ENCODE peak calls at places on chromosomes 7 and 10, in nine cellular contexts. One of them, this sample, is unnamed.

GRCh38 chr10:14571866-14572507 is 202.7 kb downstream of the FAM107B start:
- DNase-seq in Kasumi-1: peak; percentile 17
- DNase-seq in stimulated activated CD4-positive, alpha-beta T cell treated with anti-CD3 and anti-CD28 coated beads, Interleukin-1b, Interleukin-23, amount 100 ng/mL, for 1 hour: no peak
- DNase-seq in substantia nigra: peak; percentile 71
- DNase-seq in amniotic epithelial cell: peak; percentile 98
- DNase-seq in AG08395: no peak
- DNase-seq in activated CD8-positive, alpha-beta memory T cell treated with anti-CD3 and anti-CD28 coated beads for 48 hours: no peak
- DNase-seq in germinal center: no peak
- DNase-seq in globus pallidus: peak; percentile 98
- DNase-seq in this sample: peak; percentile 31

GRCh38 chr7:5595545-5596045 is 172.0 kb upstream of the TNRC18 start:
- DNase-seq in Kasumi-1: peak; percentile 72
- DNase-seq in stimulated activated CD4-positive, alpha-beta T cell treated with anti-CD3 and anti-CD28 coated beads, Interleukin-1b, Interleukin-23, amount 100 ng/mL, for 1 hour: no peak
- DNase-seq in substantia nigra: no peak
- DNase-seq in amniotic epithelial cell: peak; percentile 73
- DNase-seq in AG08395: peak; percentile 53
- DNase-seq in activated CD8-positive, alpha-beta memory T cell treated with anti-CD3 and anti-CD28 coated beads for 48 hours: peak; percentile 22
- DNase-seq in germinal center: no peak
- DNase-seq in globus pallidus: peak; percentile 27
- DNase-seq in this sample: no peak

GRCh38 chr7:51012569-51013217 is 230.0 kb upstream of the GRB10 start:
- DNase-seq in Kasumi-1: no peak
- DNase-seq in stimulated activated CD4-positive, alpha-beta T cell treated with anti-CD3 and anti-CD28 coated beads, Interleukin-1b, Interleukin-23, amount 100 ng/mL, for 1 hour: no peak
- DNase-seq in substantia nigra: no peak
- DNase-seq in amniotic epithelial cell: no peak
- DNase-seq in AG08395: no peak
- DNase-seq in activated CD8-positive, alpha-beta memory T cell treated with anti-CD3 and anti-CD28 coated beads for 48 hours: no peak
- DNase-seq in germinal center: no peak
- DNase-seq in globus pallidus: no peak
- DNase-seq in this sample: no peak

GRCh38 chr7:141490474-141490873 is 60.7 kb upstream of the AGK start:
- DNase-seq in Kasumi-1: no peak
- DNase-seq in stimulated activated CD4-positive, alpha-beta T cell treated with anti-CD3 and anti-CD28 coated beads, Interleukin-1b, Interleukin-23, amount 100 ng/mL, for 1 hour: no peak
- DNase-seq in substantia nigra: no peak
- DNase-seq in amniotic epithelial cell: no peak
- DNase-seq in AG08395: no peak
- DNase-seq in activated CD8-positive, alpha-beta memory T cell treated with anti-CD3 and anti-CD28 coated beads for 48 hours: no peak
- DNase-seq in germinal center: no peak
- DNase-seq in globus pallidus: no peak
- DNase-seq in this sample: no peak

GRCh38 chr7:44631458-44632115 is 25.2 kb downstream of the OGDH start:
- DNase-seq in Kasumi-1: peak; percentile 80
- DNase-seq in stimulated activated CD4-positive, alpha-beta T cell treated with anti-CD3 and anti-CD28 coated beads, Interleukin-1b, Interleukin-23, amount 100 ng/mL, for 1 hour: no peak
- DNase-seq in substantia nigra: no peak
- DNase-seq in amniotic epithelial cell: no peak
- DNase-seq in AG08395: no peak
- DNase-seq in activated CD8-positive, alpha-beta memory T cell treated with anti-CD3 and anti-CD28 coated beads for 48 hours: no peak
- DNase-seq in germinal center: no peak
- DNase-seq in globus pallidus: no peak
- DNase-seq in this sample: peak; percentile 55

GRCh38 chr7:72127136-72127535 is 285.0 kb downstream of the CALN1 start:
- DNase-seq in Kasumi-1: no peak
- DNase-seq in stimulated activated CD4-positive, alpha-beta T cell treated with anti-CD3 and anti-CD28 coated beads, Interleukin-1b, Interleukin-23, amount 100 ng/mL, for 1 hour: no peak
- DNase-seq in substantia nigra: no peak
- DNase-seq in amniotic epithelial cell: no peak
- DNase-seq in AG08395: no peak
- DNase-seq in activated CD8-positive, alpha-beta memory T cell treated with anti-CD3 and anti-CD28 coated beads for 48 hours: no peak
- DNase-seq in germinal center: no peak
- DNase-seq in globus pallidus: no peak
- DNase-seq in this sample: no peak

GRCh38 chr7:134547738-134548054 is 1.2 kb upstream of the AKR1B15 start:
- DNase-seq in Kasumi-1: no peak
- DNase-seq in stimulated activated CD4-positive, alpha-beta T cell treated with anti-CD3 and anti-CD28 coated beads, Interleukin-1b, Interleukin-23, amount 100 ng/mL, for 1 hour: no peak
- DNase-seq in substantia nigra: no peak
- DNase-seq in amniotic epithelial cell: peak; percentile 50
- DNase-seq in AG08395: peak; percentile 86
- DNase-seq in activated CD8-positive, alpha-beta memory T cell treated with anti-CD3 and anti-CD28 coated beads for 48 hours: no peak
- DNase-seq in germinal center: no peak
- DNase-seq in globus pallidus: no peak
- DNase-seq in this sample: no peak

GRCh38 chr10:127196227-127196954 is at the start of gene INSYN2A:
- DNase-seq in Kasumi-1: no peak
- DNase-seq in stimulated activated CD4-positive, alpha-beta T cell treated with anti-CD3 and anti-CD28 coated beads, Interleukin-1b, Interleukin-23, amount 100 ng/mL, for 1 hour: no peak
- DNase-seq in substantia nigra: peak; percentile 36
- DNase-seq in amniotic epithelial cell: peak; percentile 20
- DNase-seq in AG08395: peak; percentile 64
- DNase-seq in activated CD8-positive, alpha-beta memory T cell treated with anti-CD3 and anti-CD28 coated beads for 48 hours: no peak
- DNase-seq in germinal center: no peak
- DNase-seq in globus pallidus: peak; percentile 54
- DNase-seq in this sample: no peak

GRCh38 chr7:140358024-140358770 is 40.1 kb downstream of the SLC37A3 start:
- DNase-seq in Kasumi-1: peak; percentile 31
- DNase-seq in stimulated activated CD4-positive, alpha-beta T cell treated with anti-CD3 and anti-CD28 coated beads, Interleukin-1b, Interleukin-23, amount 100 ng/mL, for 1 hour: no peak
- DNase-seq in substantia nigra: no peak
- DNase-seq in amniotic epithelial cell: no peak
- DNase-seq in AG08395: no peak
- DNase-seq in activated CD8-positive, alpha-beta memory T cell treated with anti-CD3 and anti-CD28 coated beads for 48 hours: no peak
- DNase-seq in germinal center: no peak
- DNase-seq in globus pallidus: no peak
- DNase-seq in this sample: peak; percentile 59

GRCh38 chr7:158244873-158245723 is 342.5 kb downstream of the PTPRN2 start:
- DNase-seq in Kasumi-1: no peak
- DNase-seq in stimulated activated CD4-positive, alpha-beta T cell treated with anti-CD3 and anti-CD28 coated beads, Interleukin-1b, Interleukin-23, amount 100 ng/mL, for 1 hour: no peak
- DNase-seq in substantia nigra: no peak
- DNase-seq in amniotic epithelial cell: no peak
- DNase-seq in AG08395: no peak
- DNase-seq in activated CD8-positive, alpha-beta memory T cell treated with anti-CD3 and anti-CD28 coated beads for 48 hours: no peak
- DNase-seq in germinal center: no peak
- DNase-seq in globus pallidus: no peak
- DNase-seq in this sample: no peak

GRCh38 chr7:131359136-131359776 is 31.6 kb downstream of the MKLN1 start:
- DNase-seq in Kasumi-1: no peak
- DNase-seq in stimulated activated CD4-positive, alpha-beta T cell treated with anti-CD3 and anti-CD28 coated beads, Interleukin-1b, Interleukin-23, amount 100 ng/mL, for 1 hour: no peak
- DNase-seq in substantia nigra: no peak
- DNase-seq in amniotic epithelial cell: peak; percentile 73
- DNase-seq in AG08395: no peak
- DNase-seq in activated CD8-positive, alpha-beta memory T cell treated with anti-CD3 and anti-CD28 coated beads for 48 hours: no peak
- DNase-seq in germinal center: no peak
- DNase-seq in globus pallidus: no peak
- DNase-seq in this sample: no peak

GRCh38 chr7:46695045-46695708 is 774.1 kb upstream of the IGFBP3 start:
- DNase-seq in Kasumi-1: no peak
- DNase-seq in stimulated activated CD4-positive, alpha-beta T cell treated with anti-CD3 and anti-CD28 coated beads, Interleukin-1b, Interleukin-23, amount 100 ng/mL, for 1 hour: no peak
- DNase-seq in substantia nigra: no peak
- DNase-seq in amniotic epithelial cell: no peak
- DNase-seq in AG08395: no peak
- DNase-seq in activated CD8-positive, alpha-beta memory T cell treated with anti-CD3 and anti-CD28 coated beads for 48 hours: no peak
- DNase-seq in germinal center: no peak
- DNase-seq in globus pallidus: no peak
- DNase-seq in this sample: no peak

GRCh38 chr7:100515072-100515532 is 23.9 kb upstream of the AGFG2 start:
- DNase-seq in Kasumi-1: no peak
- DNase-seq in stimulated activated CD4-positive, alpha-beta T cell treated with anti-CD3 and anti-CD28 coated beads, Interleukin-1b, Interleukin-23, amount 100 ng/mL, for 1 hour: no peak
- DNase-seq in substantia nigra: no peak
- DNase-seq in amniotic epithelial cell: peak; percentile 63
- DNase-seq in AG08395: peak; percentile 72
- DNase-seq in activated CD8-positive, alpha-beta memory T cell treated with anti-CD3 and anti-CD28 coated beads for 48 hours: no peak
- DNase-seq in germinal center: no peak
- DNase-seq in globus pallidus: no peak
- DNase-seq in this sample: no peak

GRCh38 chr10:132397036-132397541 is at the start of gene PWWP2B:
- DNase-seq in Kasumi-1: no peak
- DNase-seq in stimulated activated CD4-positive, alpha-beta T cell treated with anti-CD3 and anti-CD28 coated beads, Interleukin-1b, Interleukin-23, amount 100 ng/mL, for 1 hour: no peak
- DNase-seq in substantia nigra: no peak
- DNase-seq in amniotic epithelial cell: no peak
- DNase-seq in AG08395: peak; percentile 62
- DNase-seq in activated CD8-positive, alpha-beta memory T cell treated with anti-CD3 and anti-CD28 coated beads for 48 hours: no peak
- DNase-seq in germinal center: no peak
- DNase-seq in globus pallidus: no peak
- DNase-seq in this sample: no peak

GRCh38 chr10:37263304-37263703 is 137.9 kb downstream of the ANKRD30A start:
- DNase-seq in Kasumi-1: peak; percentile 35
- DNase-seq in stimulated activated CD4-positive, alpha-beta T cell treated with anti-CD3 and anti-CD28 coated beads, Interleukin-1b, Interleukin-23, amount 100 ng/mL, for 1 hour: no peak
- DNase-seq in substantia nigra: no peak
- DNase-seq in amniotic epithelial cell: no peak
- DNase-seq in AG08395: no peak
- DNase-seq in activated CD8-positive, alpha-beta memory T cell treated with anti-CD3 and anti-CD28 coated beads for 48 hours: no peak
- DNase-seq in germinal center: no peak
- DNase-seq in globus pallidus: no peak
- DNase-seq in this sample: no peak

GRCh38 chr7:9192969-9193368 is 759.6 kb downstream of the NXPH1 start:
- DNase-seq in Kasumi-1: no peak
- DNase-seq in stimulated activated CD4-positive, alpha-beta T cell treated with anti-CD3 and anti-CD28 coated beads, Interleukin-1b, Interleukin-23, amount 100 ng/mL, for 1 hour: no peak
- DNase-seq in substantia nigra: no peak
- DNase-seq in amniotic epithelial cell: peak; percentile 42
- DNase-seq in AG08395: no peak
- DNase-seq in activated CD8-positive, alpha-beta memory T cell treated with anti-CD3 and anti-CD28 coated beads for 48 hours: no peak
- DNase-seq in germinal center: no peak
- DNase-seq in globus pallidus: no peak
- DNase-seq in this sample: no peak

GRCh38 chr10:62527019-62527827 is 153.1 kb downstream of the ZNF365 start:
- DNase-seq in Kasumi-1: no peak
- DNase-seq in stimulated activated CD4-positive, alpha-beta T cell treated with anti-CD3 and anti-CD28 coated beads, Interleukin-1b, Interleukin-23, amount 100 ng/mL, for 1 hour: no peak
- DNase-seq in substantia nigra: no peak
- DNase-seq in amniotic epithelial cell: no peak
- DNase-seq in AG08395: no peak
- DNase-seq in activated CD8-positive, alpha-beta memory T cell treated with anti-CD3 and anti-CD28 coated beads for 48 hours: no peak
- DNase-seq in germinal center: peak; percentile 13
- DNase-seq in globus pallidus: no peak
- DNase-seq in this sample: peak; percentile 48

GRCh38 chr7:47581442-47581820 is 480 bp downstream of the TNS3 start:
- DNase-seq in Kasumi-1: no peak
- DNase-seq in stimulated activated CD4-positive, alpha-beta T cell treated with anti-CD3 and anti-CD28 coated beads, Interleukin-1b, Interleukin-23, amount 100 ng/mL, for 1 hour: no peak
- DNase-seq in substantia nigra: no peak
- DNase-seq in amniotic epithelial cell: no peak
- DNase-seq in AG08395: no peak
- DNase-seq in activated CD8-positive, alpha-beta memory T cell treated with anti-CD3 and anti-CD28 coated beads for 48 hours: no peak
- DNase-seq in germinal center: no peak
- DNase-seq in globus pallidus: no peak
- DNase-seq in this sample: no peak